ENCODE peak calls at places on chromosomes 2 and 18, in eight cellular contexts. One of them, this sample, is unnamed.

GRCh38 chr2:72033636-72034035 is 114.0 kb downstream of the CYP26B1 start:
- DNase-seq in GM23248: no peak
- DNase-seq in neural progenitor cell: no peak
- DNase-seq in hepatocyte: no peak
- DNase-seq in GM23338: no peak
- DNase-seq in HCT116: no peak
- DNase-seq in PC-3: no peak
- DNase-seq in SK-N-SH: peak
- DNase-seq in this sample: no peak

GRCh38 chr18:43422483-43422882 is 145.2 kb upstream of the SYT4 start:
- DNase-seq in GM23248: peak
- DNase-seq in neural progenitor cell: peak
- DNase-seq in hepatocyte: peak
- DNase-seq in GM23338: peak
- DNase-seq in HCT116: no peak
- DNase-seq in PC-3: no peak
- DNase-seq in SK-N-SH: peak
- DNase-seq in this sample: no peak

GRCh38 chr2:108324531-108325256 is 36.0 kb downstream of the SULT1C2 start:
- DNase-seq in GM23248: peak
- DNase-seq in neural progenitor cell: no peak
- DNase-seq in hepatocyte: no peak
- DNase-seq in GM23338: no peak
- DNase-seq in HCT116: no peak
- DNase-seq in PC-3: peak
- DNase-seq in SK-N-SH: no peak
- DNase-seq in this sample: no peak

GRCh38 chr2:54524236-54524991 is 68.3 kb downstream of the SPTBN1 start:
- DNase-seq in GM23248: peak
- DNase-seq in neural progenitor cell: no peak
- DNase-seq in hepatocyte: peak
- DNase-seq in GM23338: peak
- DNase-seq in HCT116: no peak
- DNase-seq in PC-3: peak
- DNase-seq in SK-N-SH: no peak
- DNase-seq in this sample: no peak

GRCh38 chr18:59911600-59911999 is 11.8 kb downstream of the PMAIP1 start:
- DNase-seq in GM23248: no peak
- DNase-seq in neural progenitor cell: no peak
- DNase-seq in hepatocyte: no peak
- DNase-seq in GM23338: no peak
- DNase-seq in HCT116: no peak
- DNase-seq in PC-3: no peak
- DNase-seq in SK-N-SH: no peak
- DNase-seq in this sample: peak

GRCh38 chr2:198490748-198491147 is 686.4 kb downstream of the PLCL1 start:
- DNase-seq in GM23248: no peak
- DNase-seq in neural progenitor cell: no peak
- DNase-seq in hepatocyte: no peak
- DNase-seq in GM23338: no peak
- DNase-seq in HCT116: no peak
- DNase-seq in PC-3: no peak
- DNase-seq in SK-N-SH: no peak
- DNase-seq in this sample: no peak

GRCh38 chr18:23226386-23226785 is 91.1 kb downstream of the CABLES1 start:
- DNase-seq in GM23248: peak
- DNase-seq in neural progenitor cell: no peak
- DNase-seq in hepatocyte: no peak
- DNase-seq in GM23338: no peak
- DNase-seq in HCT116: no peak
- DNase-seq in PC-3: no peak
- DNase-seq in SK-N-SH: no peak
- DNase-seq in this sample: peak

GRCh38 chr2:111634050-111634784 is 249.8 kb downstream of the ANAPC1 start:
- DNase-seq in GM23248: peak
- DNase-seq in neural progenitor cell: no peak
- DNase-seq in hepatocyte: no peak
- DNase-seq in GM23338: no peak
- DNase-seq in HCT116: no peak
- DNase-seq in PC-3: no peak
- DNase-seq in SK-N-SH: no peak
- DNase-seq in this sample: no peak

GRCh38 chr2:30705711-30706533 is 101.3 kb downstream of the CAPN13 start:
- DNase-seq in GM23248: no peak
- DNase-seq in neural progenitor cell: no peak
- DNase-seq in hepatocyte: no peak
- DNase-seq in GM23338: no peak
- DNase-seq in HCT116: no peak
- DNase-seq in PC-3: no peak
- DNase-seq in SK-N-SH: no peak
- DNase-seq in this sample: no peak

GRCh38 chr2:47089083-47089464 is 66.0 kb downstream of the STPG4 start:
- DNase-seq in GM23248: peak
- DNase-seq in neural progenitor cell: no peak
- DNase-seq in hepatocyte: peak
- DNase-seq in GM23338: no peak
- DNase-seq in HCT116: peak
- DNase-seq in PC-3: peak
- DNase-seq in SK-N-SH: peak
- DNase-seq in this sample: no peak

GRCh38 chr2:118312963-118313756 is 224.9 kb downstream of the INSIG2 start:
- DNase-seq in GM23248: peak
- DNase-seq in neural progenitor cell: peak
- DNase-seq in hepatocyte: no peak
- DNase-seq in GM23338: peak
- DNase-seq in HCT116: no peak
- DNase-seq in PC-3: no peak
- DNase-seq in SK-N-SH: no peak
- DNase-seq in this sample: no peak

GRCh38 chr2:17626986-17627385 is 86.5 kb downstream of the VSNL1 start:
- DNase-seq in GM23248: no peak
- DNase-seq in neural progenitor cell: no peak
- DNase-seq in hepatocyte: no peak
- DNase-seq in GM23338: no peak
- DNase-seq in HCT116: no peak
- DNase-seq in PC-3: no peak
- DNase-seq in SK-N-SH: no peak
- DNase-seq in this sample: no peak

DNA sequence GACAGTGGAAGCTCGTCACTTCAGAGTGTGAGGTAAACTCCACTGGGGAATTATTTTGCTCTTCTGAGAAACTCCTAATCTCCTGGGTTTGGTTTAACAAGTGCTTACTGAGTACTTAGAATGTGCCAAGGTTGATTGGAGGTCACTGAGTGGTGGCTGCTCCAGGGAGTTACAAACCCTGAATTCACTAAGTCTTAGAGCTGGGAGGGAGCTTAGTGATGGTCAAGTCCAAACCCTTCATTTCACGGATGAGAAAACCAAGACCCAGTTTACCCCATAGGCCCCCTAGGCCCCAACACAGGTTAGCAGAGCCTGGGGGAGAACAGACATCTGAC is 52.0 kb downstream of the SLC4A5 start:
- DNase-seq in GM23248: no peak
- DNase-seq in neural progenitor cell: no peak
- DNase-seq in hepatocyte: no peak
- DNase-seq in GM23338: no peak
- DNase-seq in HCT116: no peak
- DNase-seq in PC-3: no peak
- DNase-seq in SK-N-SH: no peak
- DNase-seq in this sample: no peak
- TF ChIP-seq EZH2phosphoT487 in GM23248: no peak
- TF ChIP-seq EZH2phosphoT487 in neural progenitor cell: no peak
- TF ChIP-seq EZH2phosphoT487 in hepatocyte: no peak
- TF ChIP-seq EZH2phosphoT487 in GM23338: no peak
- TF ChIP-seq EZH2phosphoT487 in HCT116: no peak
- TF ChIP-seq EZH2phosphoT487 in PC-3: no peak
- TF ChIP-seq EZH2phosphoT487 in SK-N-SH: no peak
- TF ChIP-seq EZH2phosphoT487 in this sample: no peak

DNA sequence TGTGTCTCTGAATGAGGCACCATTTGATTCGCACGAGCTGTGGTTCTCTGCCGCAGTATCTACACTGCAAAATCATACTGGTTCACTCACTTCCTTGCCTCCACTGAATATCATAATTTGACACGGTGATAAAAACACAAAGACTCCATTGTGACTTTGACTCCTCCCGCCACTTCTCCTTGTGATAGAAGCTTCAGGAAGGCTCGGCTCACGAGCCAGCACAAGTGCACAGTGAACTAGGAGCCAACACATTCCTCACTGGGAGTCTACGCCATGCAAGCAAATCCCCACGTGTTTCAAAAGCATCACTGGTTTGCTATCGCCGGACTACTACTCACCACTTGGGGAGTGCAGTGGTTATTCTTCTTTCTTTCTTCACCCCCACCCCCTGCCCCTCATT is 293.3 kb upstream of the PARD3B start:
- DNase-seq in GM23248: no peak
- DNase-seq in neural progenitor cell: no peak
- DNase-seq in hepatocyte: no peak
- DNase-seq in GM23338: no peak
- DNase-seq in HCT116: no peak
- DNase-seq in PC-3: no peak
- DNase-seq in SK-N-SH: no peak
- DNase-seq in this sample: no peak
- TF ChIP-seq EZH2phosphoT487 in GM23248: no peak
- TF ChIP-seq EZH2phosphoT487 in neural progenitor cell: no peak
- TF ChIP-seq EZH2phosphoT487 in hepatocyte: no peak
- TF ChIP-seq EZH2phosphoT487 in GM23338: no peak
- TF ChIP-seq EZH2phosphoT487 in HCT116: no peak
- TF ChIP-seq EZH2phosphoT487 in PC-3: no peak
- TF ChIP-seq EZH2phosphoT487 in SK-N-SH: no peak
- TF ChIP-seq EZH2phosphoT487 in this sample: no peak

GRCh38 chr2:240147911-240148587 is 7.6 kb upstream of the OTOS start:
- DNase-seq in GM23248: peak
- DNase-seq in neural progenitor cell: no peak
- DNase-seq in hepatocyte: no peak
- DNase-seq in GM23338: no peak
- DNase-seq in HCT116: no peak
- DNase-seq in PC-3: no peak
- DNase-seq in SK-N-SH: no peak
- DNase-seq in this sample: no peak

GRCh38 chr2:240153418-240153817 is 13.0 kb upstream of the OTOS start:
- DNase-seq in GM23248: no peak
- DNase-seq in neural progenitor cell: no peak
- DNase-seq in hepatocyte: no peak
- DNase-seq in GM23338: no peak
- DNase-seq in HCT116: no peak
- DNase-seq in PC-3: no peak
- DNase-seq in SK-N-SH: no peak
- DNase-seq in this sample: no peak

GRCh38 chr2:240147382-240147781 is 6.9 kb upstream of the OTOS start:
- DNase-seq in GM23248: no peak
- DNase-seq in neural progenitor cell: no peak
- DNase-seq in hepatocyte: no peak
- DNase-seq in GM23338: no peak
- DNase-seq in HCT116: no peak
- DNase-seq in PC-3: no peak
- DNase-seq in SK-N-SH: no peak
- DNase-seq in this sample: no peak

GRCh38 chr2:240151477-240152031 is 11.1 kb upstream of the OTOS start:
- DNase-seq in GM23248: peak
- DNase-seq in neural progenitor cell: no peak
- DNase-seq in hepatocyte: no peak
- DNase-seq in GM23338: no peak
- DNase-seq in HCT116: no peak
- DNase-seq in PC-3: peak
- DNase-seq in SK-N-SH: no peak
- DNase-seq in this sample: no peak

DNA sequence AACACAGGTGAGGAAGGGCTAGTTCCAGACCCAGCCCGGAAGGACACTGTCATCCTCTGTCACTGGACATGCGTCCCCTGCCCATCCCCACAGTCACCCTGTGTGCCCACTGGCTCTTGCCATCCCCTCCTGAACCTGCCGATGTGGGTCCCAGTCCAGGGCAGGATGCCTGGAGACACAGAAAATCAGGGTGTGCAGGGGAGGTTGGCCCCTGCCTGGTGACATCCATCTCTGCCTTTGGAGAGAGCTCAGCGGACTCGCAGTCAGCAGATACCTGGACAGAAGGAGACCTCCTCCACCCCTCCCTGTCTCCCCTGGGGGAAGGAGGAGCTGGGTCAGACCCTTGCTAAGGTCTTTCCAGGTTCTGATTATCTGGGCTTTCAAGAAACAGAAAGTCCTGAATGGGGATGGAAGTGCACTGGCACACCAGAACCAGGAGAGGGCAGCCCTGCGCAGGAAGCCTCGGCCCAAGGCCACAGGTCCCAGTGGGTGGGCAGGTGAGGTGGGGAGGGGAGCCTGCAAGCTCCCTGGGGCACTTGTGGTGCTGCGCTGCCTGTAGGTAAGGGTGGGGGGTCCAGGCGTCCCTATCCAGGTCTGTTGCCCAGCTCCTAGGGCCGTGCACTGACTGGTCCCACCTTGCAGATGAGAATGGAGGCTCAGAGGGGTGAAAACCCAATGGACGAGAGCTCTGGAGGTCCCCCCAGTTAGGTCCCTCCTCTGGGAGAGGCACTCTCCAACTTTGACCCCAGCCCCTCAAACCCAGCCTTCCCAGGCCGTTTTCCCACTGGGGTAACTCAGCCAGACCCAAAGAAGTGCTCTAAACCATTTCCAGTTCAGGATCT is 9.7 kb upstream of the OTOS start:
- DNase-seq in GM23248: peak
- DNase-seq in neural progenitor cell: peak
- DNase-seq in hepatocyte: peak
- DNase-seq in GM23338: peak
- DNase-seq in HCT116: peak
- DNase-seq in PC-3: peak
- DNase-seq in SK-N-SH: peak
- DNase-seq in this sample: peak
- TF ChIP-seq EZH2phosphoT487 in GM23248: no peak
- TF ChIP-seq EZH2phosphoT487 in neural progenitor cell: no peak
- TF ChIP-seq EZH2phosphoT487 in hepatocyte: no peak
- TF ChIP-seq EZH2phosphoT487 in GM23338: no peak
- TF ChIP-seq EZH2phosphoT487 in HCT116: no peak
- TF ChIP-seq EZH2phosphoT487 in PC-3: no peak
- TF ChIP-seq EZH2phosphoT487 in SK-N-SH: no peak
- TF ChIP-seq EZH2phosphoT487 in this sample: no peak

DNA sequence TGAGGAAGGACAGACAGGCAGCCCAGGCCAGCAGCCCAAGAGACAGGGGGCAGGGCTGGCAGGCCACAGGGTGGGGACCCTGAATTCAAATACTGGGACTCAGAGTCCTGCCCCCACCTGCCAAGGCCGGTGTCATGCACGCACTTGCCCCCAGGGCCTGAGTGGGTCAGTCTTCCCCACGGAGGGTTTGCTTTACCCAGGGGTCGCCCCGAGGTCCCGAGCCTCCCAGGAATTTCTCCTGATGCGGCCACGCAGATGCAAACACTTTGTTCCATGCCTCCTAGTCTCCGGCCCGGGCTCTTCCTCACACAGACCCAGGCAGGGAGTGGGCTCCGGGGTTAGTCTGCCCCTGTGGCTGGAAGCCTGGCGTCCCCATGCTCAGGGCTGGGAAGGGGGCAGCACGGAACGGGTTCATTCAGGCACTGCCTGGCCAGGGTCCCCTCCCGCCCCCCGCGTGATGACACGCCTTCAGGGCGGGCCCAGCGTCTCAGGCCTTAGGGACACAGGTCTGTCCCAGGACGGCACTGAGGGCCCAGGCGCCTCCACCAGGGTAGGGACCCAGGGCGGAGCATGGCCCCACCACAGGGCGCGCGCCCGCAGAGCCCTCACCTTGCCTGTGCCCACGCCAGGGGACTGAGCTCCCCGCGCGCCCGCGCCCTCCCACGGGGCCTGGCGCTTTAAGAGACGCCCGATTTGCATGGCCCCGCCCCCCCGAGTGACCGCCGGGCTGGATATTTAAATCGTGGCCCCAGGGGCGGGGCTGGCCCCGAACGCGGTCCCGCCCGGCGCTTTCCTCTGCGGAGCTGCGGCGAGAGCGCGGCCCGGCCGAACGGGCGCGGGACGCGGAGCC is at the start of gene SNED1:
- DNase-seq in GM23248: peak
- DNase-seq in neural progenitor cell: peak
- DNase-seq in hepatocyte: peak
- DNase-seq in GM23338: peak
- DNase-seq in HCT116: peak
- DNase-seq in PC-3: peak
- DNase-seq in SK-N-SH: peak
- DNase-seq in this sample: no peak
- TF ChIP-seq EZH2phosphoT487 in GM23248: no peak
- TF ChIP-seq EZH2phosphoT487 in neural progenitor cell: no peak
- TF ChIP-seq EZH2phosphoT487 in hepatocyte: no peak
- TF ChIP-seq EZH2phosphoT487 in GM23338: no peak
- TF ChIP-seq EZH2phosphoT487 in HCT116: no peak
- TF ChIP-seq EZH2phosphoT487 in PC-3: no peak
- TF ChIP-seq EZH2phosphoT487 in SK-N-SH: no peak
- TF ChIP-seq EZH2phosphoT487 in this sample: no peak